ENCODE peak calls at places on chromosome 10, in seven cellular contexts. N is K562, O is A549, T is transverse colon, J is IMR-90, X is uterus, I is HepG2. E is an unnamed sample.

GRCh38 chr10:114806572-114807391 is 14.8 kb upstream of the FHIP2A start:
- DNase-seq in X (no peak), J (no peak), N (no peak), O (no peak), I (no peak), T (no peak), E (no peak)

GRCh38 chr10:124917168-124917938 is 24.6 kb upstream of the ZRANB1 start:
- DNase-seq in T (peak), X (peak), O (peak), I (peak), N (peak), J (peak), E (peak)

GRCh38 chr10:75508239-75508813 is 76.9 kb downstream of the LRMDA start:
- DNase-seq in I (no peak), T (no peak), X (no peak), N (no peak), J (peak), O (no peak), E (no peak)

GRCh38 chr10:17250736-17251135 is 22.7 kb downstream of the VIM start:
- DNase-seq in N (no peak), T (no peak), J (no peak), O (no peak), I (no peak), X (no peak), E (no peak)

GRCh38 chr10:43045631-43046287 is 31.1 kb upstream of the RET start:
- DNase-seq in I (no peak), N (no peak), T (peak), X (no peak), J (no peak), O (no peak), E (no peak)

GRCh38 chr10:33967721-33968120 is 633.3 kb upstream of the NRP1 start:
- DNase-seq in N (no peak), O (no peak), T (no peak), X (no peak), J (no peak), I (no peak), E (no peak)

GRCh38 chr10:68598978-68599753 is 39.0 kb downstream of the TET1 start:
- DNase-seq in N (peak), J (peak), X (peak), O (no peak), I (peak), T (peak), E (peak)

GRCh38 chr10:69056129-69056528 is 31.8 kb upstream of the SRGN start:
- DNase-seq in X (no peak), O (no peak), I (no peak), N (peak), T (no peak), J (no peak), E (no peak)

GRCh38 chr10:108862691-108863350 is 1060.5 kb downstream of the XPNPEP1 start:
- DNase-seq in X (no peak), J (peak), I (no peak), O (no peak), T (no peak), N (no peak), E (no peak)

GRCh38 chr10:104308439-104308903 is 29.8 kb downstream of the ITPRIP start:
- DNase-seq in I (no peak), T (no peak), N (no peak), J (no peak), O (no peak), X (no peak), E (no peak)

GRCh38 chr10:130751851-130752250 is 559.7 kb downstream of the TCERG1L start:
- DNase-seq in N (no peak), I (no peak), J (no peak), O (no peak), T (no peak), X (no peak), E (no peak)

GRCh38 chr10:34008641-34009040 is 674.2 kb upstream of the NRP1 start:
- DNase-seq in N (no peak), X (no peak), O (no peak), T (no peak), I (no peak), J (no peak), E (no peak)

GRCh38 chr10:118840071-118840775 is 85.5 kb upstream of the CACUL1 start:
- DNase-seq in O (no peak), I (no peak), T (peak), J (no peak), N (peak), X (no peak), E (no peak)

GRCh38 chr10:3749597-3750351 is 35.2 kb downstream of the KLF6 start:
- DNase-seq in T (no peak), X (peak), N (no peak), J (peak), O (no peak), I (peak), E (peak)
- H3K4me3 ChIP-seq in T (no peak), X (no peak), N (no peak), J (no peak), O (no peak), I (peak), E (peak)

GRCh38 chr10:48606530-48607355 is 1.9 kb upstream of the ARHGAP22 start:
- DNase-seq in X (no peak), N (no peak), J (peak), I (no peak), T (peak), O (no peak), E (peak)
- TF ChIP-seq POLR2A in X (no peak), N (no peak), J (peak), I (no peak), T (no peak), O (no peak), E (no peak)

GRCh38 chr10:81157649-81158048 is 619.9 kb downstream of the SH2D4B start:
- DNase-seq in J (no peak), N (no peak), T (no peak), X (no peak), O (no peak), I (no peak), E (no peak)
- H3K4me3 ChIP-seq in J (no peak), N (no peak), T (no peak), X (no peak), O (no peak), I (no peak), E (no peak)

DNA sequence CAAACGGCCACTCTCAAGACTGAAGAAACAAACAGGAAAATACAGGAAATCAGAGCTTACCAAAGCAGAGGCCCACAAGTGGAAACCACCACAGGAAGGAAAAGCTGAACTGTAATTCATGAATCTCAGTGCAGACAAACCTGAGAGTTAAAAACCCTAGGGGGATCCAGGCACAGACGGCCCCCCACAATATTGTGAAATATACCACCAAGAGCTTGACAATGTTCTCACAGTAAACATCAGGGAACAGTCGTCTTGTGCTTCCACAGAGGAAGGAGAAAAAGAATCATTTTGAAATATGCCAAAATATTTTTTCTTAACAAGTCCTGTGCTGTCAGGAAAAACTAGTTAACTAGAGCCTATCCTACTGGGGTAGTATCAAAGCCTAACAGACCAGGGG is 68.2 kb upstream of the NRG3 start:
- DNase-seq in J (no peak), N (no peak), I (no peak), T (no peak), X (no peak), O (no peak), E (no peak)
- TF ChIP-seq POLR2A in J (no peak), N (no peak), I (no peak), T (no peak), X (no peak), O (no peak), E (no peak)

DNA sequence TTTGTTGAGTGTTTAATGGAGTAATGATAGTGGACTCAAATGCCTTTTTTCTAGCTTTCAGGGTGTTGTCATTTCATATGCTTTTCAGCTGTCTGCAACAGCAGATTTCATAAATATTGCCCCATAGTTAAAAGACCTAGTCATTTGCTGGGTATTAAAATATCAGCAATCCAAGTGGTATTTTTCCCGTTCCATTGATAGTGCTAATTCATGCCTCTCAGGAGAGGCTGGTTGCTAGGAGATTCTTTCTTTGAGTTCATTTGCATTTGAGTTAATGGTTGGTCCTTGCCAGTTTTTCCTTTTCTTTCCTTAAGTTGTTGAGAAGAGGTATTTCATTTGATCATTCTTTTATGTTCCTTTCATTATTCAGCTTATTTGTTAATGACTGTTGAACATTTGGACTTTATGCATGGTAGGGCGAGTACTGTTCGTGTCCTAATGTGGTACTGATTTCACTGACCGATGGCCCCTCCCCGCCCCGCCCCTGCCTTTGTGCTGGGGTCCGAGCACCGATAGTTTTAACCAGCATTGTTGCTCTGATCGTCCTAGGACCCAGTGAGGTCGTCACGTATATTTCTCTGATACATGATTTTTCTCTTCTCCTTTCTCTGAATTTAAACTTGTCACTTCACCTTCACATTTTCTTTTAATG is 128.6 kb downstream of the CCNY start:
- DNase-seq in O (no peak), J (peak), X (no peak), T (no peak), I (no peak), N (no peak), E (no peak)
- H3K4me3 ChIP-seq in O (no peak), J (no peak), X (no peak), T (no peak), I (no peak), N (no peak), E (no peak)

GRCh38 chr10:38094158-38094922 is at the start of gene ZNF37A:
- DNase-seq in N (peak), X (peak), J (peak), O (peak), T (peak), I (peak), E (peak)
- TF ChIP-seq POLR2A in N (peak), X (peak), J (peak), O (peak), T (peak), I (peak), E (peak)

GRCh38 chr10:70458329-70459060 is 17.0 kb upstream of the NODAL start:
- DNase-seq in X (peak), O (no peak), T (peak), I (no peak), J (peak), N (peak), E (peak)
- H3K4me3 ChIP-seq in X (peak), O (no peak), T (no peak), I (no peak), J (no peak), N (no peak), E (peak)